ENCODE peak calls at places on chromosomes 2 and 18, in six cellular contexts. T is endothelial cell of umbilical vein, R is hepatocyte, S is GM13977, Q is chondrocyte, X is GM23338. H is an unnamed sample.

GRCh38 chr2:78778756-78779510 is 246.6 kb upstream of the REG3G start:
- DNase-seq in R (no peak), T (no peak), Q (peak; percentile 89), S (no peak), X (no peak), H (no peak)

GRCh38 chr2:46871976-46872381 is 43.6 kb downstream of the MCFD2 start:
- DNase-seq in S (no peak), T (no peak), Q (no peak), R (no peak), X (no peak), H (no peak)

GRCh38 chr2:26982102-26982742 is 11.8 kb downstream of the MAPRE3 start:
- DNase-seq in Q (no peak), T (peak; percentile 72), X (peak; percentile 58), S (peak; percentile 41), R (peak; percentile 81), H (peak; percentile 79)

GRCh38 chr2:26173596-26174482 is 951 bp downstream of the GAREM2 start:
- DNase-seq in Q (peak; percentile 90), S (no peak), R (no peak), T (no peak), X (peak; percentile 56), H (no peak)

GRCh38 chr18:30970201-30970816 is 72.2 kb downstream of the DSC3 start:
- DNase-seq in T (peak; percentile 30), R (peak; percentile 54), S (no peak), X (peak; percentile 71), Q (no peak), H (peak; percentile 35)

GRCh38 chr18:32308493-32309120 is 118.8 kb downstream of the MEP1B start:
- DNase-seq in T (peak; percentile 81), S (no peak), R (peak; percentile 33), X (no peak), Q (no peak), H (peak; percentile 17)

GRCh38 chr2:42328148-42328833 is 32.7 kb downstream of the COX7A2L start:
- DNase-seq in S (peak; percentile 25), X (peak; percentile 35), T (peak; percentile 54), R (peak; percentile 34), Q (no peak), H (no peak)

GRCh38 chr2:210172219-210172575 is 988 bp upstream of the KANSL1L start:
- DNase-seq in X (no peak), T (no peak), S (no peak), Q (no peak), R (no peak), H (no peak)

GRCh38 chr2:145344076-145344724 is 824.3 kb upstream of the ZEB2 start:
- DNase-seq in X (no peak), Q (no peak), R (no peak), S (no peak), T (no peak), H (no peak)

GRCh38 chr2:29213871-29214341 is 98.7 kb downstream of the CLIP4 start:
- DNase-seq in S (no peak), R (no peak), Q (no peak), X (no peak), T (no peak), H (no peak)

GRCh38 chr2:15868704-15869103 is 71.6 kb upstream of the MYCN start:
- DNase-seq in S (no peak), X (no peak), Q (no peak), T (no peak), R (no peak), H (no peak)

GRCh38 chr2:235018838-235019237 is 67.0 kb downstream of the SH3BP4 start:
- DNase-seq in Q (no peak), R (no peak), X (no peak), S (no peak), T (no peak), H (no peak)

GRCh38 chr18:48913201-48913600 is 37.6 kb downstream of the SMAD7 start:
- DNase-seq in R (no peak), X (no peak), Q (peak; percentile 42), S (no peak), T (no peak), H (peak; percentile 66)

GRCh38 chr2:111710613-111711012 is 173.4 kb downstream of the ANAPC1 start:
- DNase-seq in Q (no peak), R (no peak), X (no peak), T (no peak), S (no peak), H (no peak)

GRCh38 chr2:37335604-37336003 is 8.8 kb upstream of the QPCT start:
- DNase-seq in X (no peak), R (no peak), Q (no peak), S (no peak), T (no peak), H (no peak)

GRCh38 chr2:207807516-207807915 is 37.8 kb upstream of the FZD5 start:
- DNase-seq in S (peak; percentile 52), Q (no peak), R (no peak), T (no peak), X (no peak), H (no peak)

GRCh38 chr2:46780801-46781445 is 134.7 kb downstream of the MCFD2 start:
- DNase-seq in R (peak; percentile 49), X (peak; percentile 86), Q (no peak), T (no peak), S (no peak), H (no peak)

GRCh38 chr18:46660955-46661749 is 4.1 kb upstream of the LOXHD1 start:
- DNase-seq in X (peak; percentile 71), T (peak; percentile 19), S (no peak), R (peak; percentile 35), Q (no peak), H (peak; percentile 17)

GRCh38 chr2:200264631-200265030 is 41.9 kb upstream of the SPATS2L start:
- DNase-seq in S (no peak), Q (no peak), T (no peak), R (no peak), X (no peak), H (no peak)

GRCh38 chr18:29096380-29096779 is 919.5 kb upstream of the CDH2 start:
- DNase-seq in R (no peak), T (no peak), Q (no peak), S (no peak), X (no peak), H (no peak)

GRCh38 chr2:7377861-7378569 is 460.8 kb downstream of the RNF144A start:
- DNase-seq in Q (no peak), S (no peak), X (peak; percentile 24), R (peak; percentile 79), T (no peak), H (peak; percentile 73)

GRCh38 chr2:49289711-49290110 is 135.4 kb upstream of the FSHR start:
- DNase-seq in Q (no peak), T (no peak), R (no peak), S (no peak), X (no peak), H (no peak)

GRCh38 chr18:79798999-79799370 is 1.2 kb downstream of the KCNG2 start:
- DNase-seq in X (peak; percentile 65), S (no peak), Q (peak; percentile 64), R (peak; percentile 34), T (no peak), H (no peak)

GRCh38 chr2:34104601-34105000 is 505.5 kb upstream of the FAM98A start:
- DNase-seq in X (no peak), Q (no peak), S (no peak), R (no peak), T (peak; percentile 75), H (no peak)

GRCh38 chr18:64876833-64877232 is 727.9 kb upstream of the LINC00305 start:
- DNase-seq in T (no peak), R (no peak), Q (no peak), X (no peak), S (no peak), H (no peak)

GRCh38 chr2:108591163-108591562 is 56.9 kb downstream of the LIMS1 start:
- DNase-seq in R (no peak), Q (no peak), X (no peak), T (no peak), S (no peak), H (no peak)

GRCh38 chr18:25669741-25670140 is 317.8 kb upstream of the ZNF521 start:
- DNase-seq in S (no peak), X (peak; percentile 43), Q (no peak), T (peak; percentile 46), R (no peak), H (no peak)

DNA sequence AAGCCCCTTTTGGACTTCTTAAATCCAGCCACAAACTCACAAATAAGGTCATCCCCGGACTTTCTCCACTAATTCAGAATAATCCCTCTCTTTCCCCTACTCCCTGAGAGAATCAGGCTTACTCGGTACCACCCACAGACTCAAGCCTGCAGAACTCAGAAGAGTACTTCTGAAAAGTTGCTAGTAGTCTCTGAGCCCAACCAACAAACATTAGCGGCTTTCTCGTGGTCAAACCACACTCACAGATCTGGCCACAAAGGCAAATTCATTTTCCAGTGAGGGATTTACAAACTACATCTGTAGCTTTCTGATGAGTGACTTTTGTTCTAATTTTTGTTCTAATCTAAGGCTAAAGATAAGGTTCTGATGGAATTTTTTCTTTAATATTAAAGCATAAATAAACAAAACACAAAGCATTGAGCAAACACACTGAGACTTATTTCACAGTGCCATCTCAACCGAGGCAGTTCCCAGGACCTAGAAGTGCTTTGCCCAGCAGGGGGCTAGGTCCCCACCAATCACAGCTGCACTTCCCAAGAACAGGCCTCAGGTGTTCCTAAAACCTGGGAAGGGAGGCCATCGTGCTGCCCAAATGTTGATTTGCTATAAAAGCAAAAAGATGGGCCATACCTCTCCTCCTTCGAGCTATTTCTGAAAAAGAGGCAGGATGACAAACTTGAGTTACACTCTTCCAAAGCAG is 110.7 kb downstream of the COLEC12 start:
- DNase-seq in X (peak; percentile 36), Q (no peak), R (no peak), T (no peak), S (no peak), H (no peak)
- TF ChIP-seq CTCF in X (no peak), Q (peak; percentile 43), R (no peak), T (peak; percentile 28), S (no peak), H (no peak)

GRCh38 chr2:238739668-238740067 is 108.2 kb upstream of the TWIST2 start:
- DNase-seq in Q (no peak), R (no peak), T (no peak), S (no peak), X (peak; percentile 49), H (no peak)
- TF ChIP-seq CTCF in Q (no peak), R (no peak), T (no peak), S (no peak), X (peak; percentile 54), H (no peak)

GRCh38 chr2:197304556-197305011 is 6.0 kb downstream of the ANKRD44 start:
- DNase-seq in S (no peak), X (no peak), T (no peak), Q (no peak), R (no peak), H (no peak)
- TF ChIP-seq CTCF in S (no peak), X (no peak), T (no peak), Q (no peak), R (no peak), H (no peak)

DNA sequence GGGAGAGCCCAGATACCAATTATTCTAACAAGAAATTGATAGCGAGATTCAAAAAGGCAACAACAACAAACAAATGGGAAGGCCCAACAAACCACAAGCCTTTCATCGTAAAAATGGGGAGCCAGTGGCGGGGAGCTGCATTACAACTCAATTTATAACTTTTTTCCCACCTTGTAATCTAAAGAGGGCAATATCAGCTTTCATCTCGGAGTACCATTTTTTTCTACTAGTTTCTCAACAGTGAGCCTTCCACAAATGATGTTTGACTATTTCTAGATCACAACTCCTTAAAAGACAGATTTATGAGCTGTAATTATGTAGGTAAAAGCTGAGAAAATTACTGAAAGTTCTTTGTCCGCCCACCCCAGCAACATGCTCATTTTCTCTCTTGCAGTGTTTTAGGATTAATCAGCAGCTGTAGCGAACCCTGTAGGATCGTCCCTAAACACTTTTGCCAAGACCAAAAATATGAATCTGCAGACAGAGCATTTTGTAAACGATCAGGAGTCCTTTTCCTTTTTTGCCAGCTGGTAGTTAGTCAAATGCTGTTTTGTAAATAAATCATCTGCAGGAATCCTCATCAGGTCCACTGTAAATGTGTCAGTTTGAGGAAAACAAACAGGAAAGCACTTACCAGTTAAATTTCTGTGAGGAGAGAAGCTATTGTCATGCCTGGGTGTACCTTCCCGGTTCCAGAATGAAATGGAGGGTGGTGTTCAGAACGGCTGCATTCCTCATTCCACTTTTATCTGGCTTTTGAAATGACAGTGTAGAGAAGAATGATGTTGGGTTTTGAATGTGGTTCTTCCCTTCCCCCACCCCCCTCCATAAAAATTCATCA is 53.2 kb downstream of the EEF1B2 start:
- DNase-seq in Q (no peak), T (peak; percentile 3), X (peak; percentile 53), S (no peak), R (no peak), H (no peak)
- TF ChIP-seq CTCF in Q (peak; percentile 48), T (no peak), X (no peak), S (no peak), R (no peak), H (no peak)